ENCODE peak calls at places on chromosomes 11 and 22, in five cellular contexts. R, L, T, H and X are unnamed samples.

GRCh38 chr11:726278-726915 is 20.4 kb downstream of the EPS8L2 start:
- DNase-seq in R (no peak), L (peak; percentile 26), T (no peak), H (no peak), X (no peak)

GRCh38 chr11:105719073-105719846 is 109.4 kb downstream of the GRIA4 start:
- DNase-seq in R (no peak), L (peak; percentile 92), T (peak; percentile 72), H (no peak), X (no peak)

GRCh38 chr11:57294225-57295131 is 30.3 kb downstream of the TNKS1BP1 start:
- DNase-seq in R (no peak), L (peak; percentile 52), T (peak; percentile 57), H (peak; percentile 30), X (no peak)

GRCh38 chr11:95084509-95084908 is 5.1 kb upstream of the ENDOD1 start:
- DNase-seq in R (no peak), L (peak; percentile 55), T (no peak), H (no peak), X (no peak)

GRCh38 chr11:57277845-57278720 is 41.0 kb upstream of the APLNR start:
- DNase-seq in R (peak; percentile 67), L (peak; percentile 84), T (peak; percentile 86), H (peak; percentile 74), X (peak; percentile 78)

GRCh38 chr11:48055292-48056132 is 75.2 kb downstream of the PTPRJ start:
- DNase-seq in R (no peak), L (peak; percentile 47), T (no peak), H (no peak), X (no peak)

GRCh38 chr11:2800655-2801531 is 84.7 kb downstream of the CDKN1C start:
- DNase-seq in R (peak; percentile 12), L (no peak), T (no peak), H (no peak), X (no peak)

GRCh38 chr11:100561325-100561724 is 125.8 kb upstream of the ARHGAP42 start:
- DNase-seq in R (no peak), L (peak; percentile 22), T (no peak), H (no peak), X (no peak)

GRCh38 chr11:2484576-2485125 is 39.8 kb downstream of the KCNQ1 start:
- DNase-seq in R (no peak), L (no peak), T (no peak), H (no peak), X (no peak)

GRCh38 chr11:31821235-31821764 is 10.2 kb upstream of the PAX6 start:
- DNase-seq in R (no peak), L (no peak), T (no peak), H (no peak), X (no peak)

GRCh38 chr11:47257518-47258316 is at the start of gene NR1H3:
- DNase-seq in R (peak; percentile 86), L (peak; percentile 66), T (peak; percentile 96), H (peak; percentile 40), X (peak; percentile 84)

GRCh38 chr11:75288846-75289760 is 48.5 kb downstream of the TPBGL start:
- DNase-seq in R (no peak), L (no peak), T (peak; percentile 15), H (no peak), X (no peak)

GRCh38 chr11:47464479-47464878 is 15.5 kb upstream of the RAPSN start:
- DNase-seq in R (no peak), L (peak; percentile 42), T (peak; percentile 13), H (no peak), X (no peak)

GRCh38 chr11:47523491-47524199 is 29.3 kb downstream of the CELF1 start:
- DNase-seq in R (no peak), L (peak; percentile 87), T (peak; percentile 86), H (peak; percentile 76), X (no peak)

GRCh38 chr22:28410050-28410816 is 269.4 kb downstream of the TTC28 start:
- DNase-seq in R (no peak), L (peak; percentile 71), T (peak; percentile 64), H (peak; percentile 21), X (no peak)

GRCh38 chr11:8331767-8332166 is 68.1 kb upstream of the LMO1 start:
- DNase-seq in R (no peak), L (no peak), T (no peak), H (no peak), X (no peak)

GRCh38 chr11:73374130-73374529 is 2.1 kb upstream of the RELT start:
- DNase-seq in R (no peak), L (no peak), T (no peak), H (no peak), X (no peak)

GRCh38 chr11:73375830-73376167 is 400 bp upstream of the RELT start:
- DNase-seq in R (no peak), L (no peak), T (no peak), H (no peak), X (no peak)

GRCh38 chr11:73376168-73376802 is at the start of gene RELT:
- DNase-seq in R (peak; percentile 89), L (peak; percentile 89), T (peak; percentile 88), H (peak; percentile 82), X (peak; percentile 99)

GRCh38 chr11:73379189-73379880 is 3.1 kb downstream of the RELT start:
- DNase-seq in R (no peak), L (no peak), T (no peak), H (no peak), X (no peak)

GRCh38 chr11:73376803-73377629 is 817 bp downstream of the RELT start:
- DNase-seq in R (peak; percentile 45), L (peak; percentile 72), T (peak; percentile 70), H (peak; percentile 69), X (no peak)
- TF ChIP-seq CTCF in R (no peak), L (no peak), T (no peak), H (no peak), X (no peak)

GRCh38 chr11:78101073-78101472 is 21.4 kb upstream of the NDUFC2 start:
- DNase-seq in R (no peak), L (peak; percentile 54), T (peak; percentile 18), H (no peak), X (no peak)
- TF ChIP-seq CTCF in R (no peak), L (no peak), T (no peak), H (no peak), X (no peak)

GRCh38 chr11:12043221-12043620 is 34.8 kb upstream of the DKK3 start:
- DNase-seq in R (no peak), L (no peak), T (no peak), H (no peak), X (no peak)

GRCh38 chr11:12043959-12044772 is 35.7 kb upstream of the DKK3 start:
- DNase-seq in R (peak; percentile 72), L (peak; percentile 100), T (peak; percentile 91), H (peak; percentile 98), X (peak; percentile 79)

GRCh38 chr11:12046636-12047236 is 38.3 kb upstream of the DKK3 start:
- DNase-seq in R (no peak), L (no peak), T (no peak), H (no peak), X (no peak)

GRCh38 chr11:12045914-12046635 is 37.6 kb upstream of the DKK3 start:
- DNase-seq in R (no peak), L (peak; percentile 39), T (no peak), H (peak; percentile 24), X (no peak)

DNA sequence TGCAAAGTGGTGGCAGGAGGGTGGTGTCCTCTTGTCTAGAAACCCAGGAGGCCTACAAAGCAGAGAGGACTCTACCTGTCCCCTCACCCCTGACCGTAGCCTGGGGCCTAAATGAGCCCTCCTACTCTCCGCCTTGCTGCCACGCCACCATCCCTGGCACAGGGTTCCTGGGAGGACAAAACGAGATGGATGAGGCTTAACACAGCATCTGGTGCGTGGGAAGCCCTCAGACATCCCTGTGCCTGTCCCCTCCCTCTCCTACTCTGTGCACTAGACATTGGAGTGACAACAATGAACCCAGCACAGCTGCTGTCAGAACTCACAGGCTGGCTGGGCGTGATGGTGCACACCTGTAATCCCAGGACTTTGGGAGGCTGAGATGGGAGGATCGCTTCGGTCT is 36.4 kb upstream of the DKK3 start:
- DNase-seq in R (no peak), L (no peak), T (no peak), H (no peak), X (no peak)
- TF ChIP-seq CTCF in R (no peak), L (no peak), T (no peak), H (no peak), X (no peak)

DNA sequence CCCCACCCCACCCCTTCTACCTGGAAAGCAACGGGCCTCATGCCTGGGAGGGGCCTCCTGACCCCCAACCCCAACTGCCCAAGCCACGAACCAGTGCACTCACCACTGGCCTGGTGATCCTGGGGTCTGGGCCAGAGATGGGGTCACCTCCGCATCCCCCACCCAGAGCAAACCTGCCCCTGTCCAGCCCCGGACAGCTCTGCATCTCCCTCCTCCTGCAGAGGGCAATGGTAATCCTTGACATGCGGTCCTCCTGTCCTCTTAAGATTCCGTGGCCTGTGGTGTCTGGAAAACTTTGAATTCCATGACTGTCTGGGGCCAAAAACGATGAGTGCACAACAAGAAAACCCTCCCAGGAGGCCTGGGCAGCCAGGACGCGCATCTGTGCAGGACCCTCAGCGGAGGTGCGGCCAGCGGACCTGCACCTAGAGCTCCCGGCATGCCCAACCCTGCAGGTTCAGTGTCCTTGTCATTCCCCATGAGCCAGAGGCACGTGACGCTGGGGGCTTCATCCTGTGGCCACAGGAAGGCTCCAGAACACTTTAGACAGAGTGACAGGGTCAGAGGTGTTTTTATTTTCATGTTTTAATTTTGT is 16.1 kb upstream of the PPARA start:
- DNase-seq in R (no peak), L (no peak), T (no peak), H (no peak), X (no peak)
- TF ChIP-seq CTCF in R (peak; percentile 29), L (no peak), T (no peak), H (no peak), X (no peak)

GRCh38 chr11:70510106-70510505 is 111.8 kb downstream of the CTTN start:
- DNase-seq in R (no peak), L (no peak), T (no peak), H (no peak), X (no peak)

GRCh38 chr11:70510571-70510970 is 112.2 kb downstream of the CTTN start:
- DNase-seq in R (peak; percentile 5), L (no peak), T (no peak), H (no peak), X (no peak)

GRCh38 chr11:70512716-70513115 is 114.4 kb downstream of the CTTN start:
- DNase-seq in R (no peak), L (no peak), T (no peak), H (no peak), X (no peak)

GRCh38 chr11:70509476-70509875 is 111.1 kb downstream of the CTTN start:
- DNase-seq in R (peak; percentile 0), L (no peak), T (no peak), H (no peak), X (no peak)

DNA sequence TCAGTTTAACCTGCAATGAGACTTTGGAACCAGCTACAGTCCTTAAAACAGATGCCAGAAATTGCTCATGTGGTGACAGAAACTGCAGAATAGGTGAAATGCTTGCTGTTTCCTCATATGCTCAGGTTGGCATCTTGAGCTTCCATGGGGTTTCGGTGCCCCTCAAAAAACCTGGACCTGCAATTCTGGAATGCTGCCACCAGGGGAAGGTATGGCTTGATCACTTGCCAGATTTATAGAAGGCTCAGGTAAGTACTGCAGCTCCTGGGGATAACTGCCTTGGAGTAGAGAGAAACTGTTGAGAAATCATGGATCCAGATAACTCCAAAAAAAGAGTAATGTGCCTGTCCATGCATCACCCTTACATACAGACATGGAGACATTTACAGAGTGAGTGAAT is 113.0 kb downstream of the CTTN start:
- DNase-seq in R (no peak), L (no peak), T (no peak), H (no peak), X (no peak)
- TF ChIP-seq CTCF in R (no peak), L (no peak), T (no peak), H (peak; percentile 57), X (peak; percentile 79)